ENCODE peak calls at places on chromosomes 16 and 17, in ten cellular contexts. K is tibial nerve, X is A549, P is sigmoid colon, U is ovary, I is stomach, M is heart left ventricle, D is spleen, Y is adrenal gland, C is body of pancreas. Q is an unnamed sample.

GRCh38 chr17:74803388-74803930 is 27.3 kb upstream of the NAT9 start:
- DNase-seq in K (no peak), X (no peak), P (no peak), U (no peak), I (no peak), M (no peak), D (no peak), Y (no peak), C (no peak), Q (no peak)

GRCh38 chr17:37117743-37118142 is 169.0 kb downstream of the AATF start:
- DNase-seq in K (no peak), X (no peak), P (no peak), U (no peak), I (no peak), M (no peak), D (no peak), Y (no peak), C (no peak), Q (no peak)

GRCh38 chr17:2064980-2065785 is 10.3 kb downstream of the HIC1 start:
- DNase-seq in K (no peak), X (no peak), P (no peak), U (peak; percentile 64), I (no peak), M (peak; percentile 69), D (peak; percentile 84), Y (no peak), C (no peak), Q (peak; percentile 63)

GRCh38 chr17:72126575-72127486 is 6.0 kb downstream of the SOX9 start:
- DNase-seq in K (no peak), X (peak; percentile 81), P (no peak), U (no peak), I (peak; percentile 61), M (no peak), D (no peak), Y (peak; percentile 60), C (peak; percentile 40), Q (no peak)

GRCh38 chr17:46039592-46040186 is 40.6 kb downstream of the STH start:
- DNase-seq in K (no peak), X (no peak), P (no peak), U (peak; percentile 30), I (no peak), M (peak; percentile 69), D (no peak), Y (peak; percentile 74), C (peak; percentile 52), Q (no peak)

GRCh38 chr17:49581645-49581992 is 5.9 kb downstream of the NXPH3 start:
- DNase-seq in K (no peak), X (no peak), P (no peak), U (no peak), I (no peak), M (no peak), D (no peak), Y (no peak), C (no peak), Q (no peak)

GRCh38 chr16:89442990-89443726 is 47.2 kb downstream of the ANKRD11 start:
- DNase-seq in K (no peak), X (peak; percentile 85), P (peak; percentile 77), U (peak; percentile 61), I (peak; percentile 71), M (peak; percentile 56), D (peak; percentile 23), Y (peak; percentile 67), C (peak; percentile 53), Q (no peak)

GRCh38 chr16:9844361-9844760 is 337.9 kb downstream of the GRIN2A start:
- DNase-seq in K (no peak), X (no peak), P (no peak), U (no peak), I (no peak), M (no peak), D (no peak), Y (no peak), C (no peak), Q (no peak)

GRCh38 chr16:2499454-2499853 is 14.3 kb upstream of the ATP6V0C start:
- DNase-seq in K (no peak), X (no peak), P (no peak), U (no peak), I (no peak), M (no peak), D (no peak), Y (no peak), C (no peak), Q (no peak)

GRCh38 chr17:40458001-40458791 is 14.9 kb downstream of the IGFBP4 start:
- DNase-seq in K (no peak), X (no peak), P (peak; percentile 82), U (peak; percentile 73), I (peak; percentile 62), M (peak; percentile 73), D (no peak), Y (no peak), C (peak; percentile 36), Q (no peak)

GRCh38 chr17:18974407-18975149 is 22.6 kb downstream of the SLC5A10 start:
- DNase-seq in K (no peak), X (no peak), P (no peak), U (no peak), I (no peak), M (no peak), D (no peak), Y (no peak), C (no peak), Q (no peak)

GRCh38 chr16:50530277-50531236 is 17.6 kb upstream of the NKD1 start:
- DNase-seq in K (no peak), X (no peak), P (no peak), U (no peak), I (peak; percentile 72), M (no peak), D (peak; percentile 32), Y (no peak), C (peak; percentile 72), Q (no peak)

GRCh38 chr17:70956731-70957130 is 787.4 kb downstream of the KCNJ2 start:
- DNase-seq in K (no peak), X (no peak), P (no peak), U (no peak), I (no peak), M (no peak), D (no peak), Y (no peak), C (no peak), Q (no peak)

GRCh38 chr17:34098712-34099111 is 156.4 kb upstream of the CCL2 start:
- DNase-seq in K (no peak), X (no peak), P (no peak), U (no peak), I (no peak), M (no peak), D (no peak), Y (no peak), C (no peak), Q (no peak)

GRCh38 chr17:76268015-76268749 is 3.0 kb downstream of the UBALD2 start:
- DNase-seq in K (peak; percentile 83), X (no peak), P (peak; percentile 93), U (no peak), I (peak; percentile 74), M (peak; percentile 87), D (peak; percentile 95), Y (peak; percentile 74), C (no peak), Q (peak; percentile 95)

GRCh38 chr16:27437946-27438345 is 36.0 kb downstream of the IL21R start:
- DNase-seq in K (no peak), X (no peak), P (peak; percentile 30), U (peak; percentile 2), I (no peak), M (no peak), D (no peak), Y (no peak), C (no peak), Q (no peak)

GRCh38 chr16:49779979-49780378 is 75.9 kb downstream of the ZNF423 start:
- DNase-seq in K (no peak), X (no peak), P (no peak), U (no peak), I (no peak), M (no peak), D (no peak), Y (no peak), C (no peak), Q (no peak)

GRCh38 chr17:81518113-81518784 is 5.7 kb upstream of the ACTG1 start:
- DNase-seq in K (no peak), X (no peak), P (no peak), U (no peak), I (no peak), M (peak; percentile 20), D (no peak), Y (no peak), C (no peak), Q (no peak)

GRCh38 chr17:81518785-81519283 is 6.2 kb upstream of the ACTG1 start:
- DNase-seq in K (no peak), X (peak; percentile 55), P (no peak), U (peak; percentile 67), I (peak; percentile 70), M (peak; percentile 67), D (peak; percentile 93), Y (no peak), C (peak; percentile 52), Q (no peak)

GRCh38 chr17:81520021-81520894 is 7.7 kb upstream of the ACTG1 start:
- DNase-seq in K (no peak), X (no peak), P (no peak), U (no peak), I (no peak), M (peak; percentile 23), D (peak; percentile 81), Y (no peak), C (peak; percentile 33), Q (no peak)

GRCh38 chr17:81517339-81518112 is 4.9 kb upstream of the ACTG1 start:
- DNase-seq in K (no peak), X (no peak), P (no peak), U (peak; percentile 45), I (no peak), M (peak; percentile 34), D (peak; percentile 90), Y (no peak), C (no peak), Q (peak; percentile 87)

GRCh38 chr17:81519284-81520020 is 6.9 kb upstream of the ACTG1 start:
- DNase-seq in K (no peak), X (peak; percentile 61), P (no peak), U (no peak), I (peak; percentile 81), M (peak; percentile 30), D (peak; percentile 93), Y (peak; percentile 43), C (peak; percentile 82), Q (no peak)
- TF ChIP-seq POLR2A in K (no peak), X (peak; percentile 3), P (no peak), U (no peak), I (no peak), M (no peak), D (no peak), Y (no peak), C (peak; percentile 44), Q (no peak)

GRCh38 chr17:12588531-12588930 is 77.2 kb upstream of the MYOCD start:
- DNase-seq in K (no peak), X (no peak), P (no peak), U (no peak), I (no peak), M (no peak), D (no peak), Y (no peak), C (no peak), Q (no peak)
- H3K4me3 ChIP-seq in K (no peak overlapping the region), X (no peak overlapping the region), P (no peak overlapping the region), U (no peak overlapping the region), I (no peak overlapping the region), M (no peak overlapping the region), D (no peak overlapping the region), Y (no peak overlapping the region), C (no peak overlapping the region), Q (no peak overlapping the region)

GRCh38 chr16:72195609-72196008 is 23.7 kb upstream of the PMFBP1 start:
- DNase-seq in K (no peak), X (no peak), P (no peak), U (no peak), I (no peak), M (no peak), D (no peak), Y (no peak), C (no peak), Q (no peak)
- TF ChIP-seq CTCF in K (no peak), X (no peak), P (no peak), U (no peak), I (no peak), M (no peak), D (no peak), Y (no peak), C (no peak), Q (no peak)

GRCh38 chr17:29292992-29293889 is 707 bp downstream of the NUFIP2 start:
- DNase-seq in K (peak; percentile 49), X (peak; percentile 67), P (peak; percentile 82), U (peak; percentile 78), I (peak; percentile 61), M (peak; percentile 74), D (peak; percentile 93), Y (peak; percentile 75), C (peak; percentile 65), Q (peak; percentile 87)
- TF ChIP-seq POLR2A in K (peak; percentile 8), X (no peak), P (no peak), U (no peak), I (no peak), M (no peak), D (no peak), Y (peak; percentile 12), C (no peak), Q (peak; percentile 36)